ENCODE peak calls at places on chromosomes 16 and 17, in six cellular contexts. Q, E, Z, J, W and I are unnamed samples.

GRCh38 chr16:66895697-66895995 is 15.3 kb downstream of the PDP2 start:
- DNase-seq in E (no peak), Z (no peak), J (no peak), W (no peak), Q (no peak), I (no peak)

GRCh38 chr17:7856081-7856791 is 1.1 kb downstream of the NAA38 start:
- DNase-seq in Q (peak), E (no peak), Z (no peak), W (peak), J (peak), I (peak)

GRCh38 chr16:65702707-65703402 is 581.0 kb upstream of the CDH11 start:
- DNase-seq in J (no peak), W (no peak), Z (no peak), Q (no peak), E (no peak), I (no peak)

GRCh38 chr16:22763655-22764054 is 50.3 kb upstream of the HS3ST2 start:
- DNase-seq in W (no peak), E (no peak), Q (no peak), J (no peak), Z (no peak), I (no peak)

GRCh38 chr16:1261131-1261917 is 5.5 kb downstream of the TPSD1 start:
- DNase-seq in Z (no peak), J (no peak), Q (no peak), W (no peak), E (no peak), I (no peak)

GRCh38 chr16:67163164-67163902 is 1.2 kb upstream of the HSF4 start:
- DNase-seq in Q (peak), Z (peak), E (no peak), J (peak), W (peak), I (peak)

GRCh38 chr17:13562271-13562800 is 39.4 kb downstream of the HS3ST3A1 start:
- DNase-seq in Q (peak), E (no peak), Z (no peak), J (peak), W (no peak), I (peak)

GRCh38 chr16:53678756-53679334 is 24.8 kb downstream of the RPGRIP1L start:
- DNase-seq in J (no peak), Z (no peak), Q (no peak), W (no peak), E (no peak), I (peak)

GRCh38 chr16:67349172-67349571 is 22.6 kb downstream of the LRRC36 start:
- DNase-seq in W (no peak), J (peak), E (no peak), Z (no peak), Q (peak), I (no peak)

GRCh38 chr17:4082136-4082924 is 60.5 kb downstream of the ZZEF1 start:
- DNase-seq in J (no peak), Q (no peak), E (no peak), Z (no peak), W (no peak), I (no peak)

GRCh38 chr17:36149296-36149820 is 27.1 kb downstream of the TBC1D3B start:
- DNase-seq in W (no peak), J (peak), Q (peak), E (no peak), Z (peak), I (peak)

GRCh38 chr17:55402374-55402773 is 19.3 kb downstream of the MMD start:
- DNase-seq in Z (no peak), W (no peak), E (no peak), Q (peak), J (no peak), I (no peak)

GRCh38 chr17:66255112-66255511 is 25.9 kb upstream of the APOH start:
- DNase-seq in W (peak), Q (peak), E (peak), Z (no peak), J (peak), I (peak)

GRCh38 chr16:88453621-88454314 is 688 bp downstream of the ZFPM1 start:
- DNase-seq in E (peak), Z (no peak), Q (no peak), J (no peak), W (peak), I (peak)

GRCh38 chr17:75900691-75901533 is 3.8 kb downstream of the MRPL38 start:
- DNase-seq in E (no peak), Z (no peak), W (no peak), Q (no peak), J (no peak), I (no peak)

GRCh38 chr17:21024024-21024423 is 18.8 kb downstream of the USP22 start:
- DNase-seq in W (no peak), Q (peak), E (no peak), Z (no peak), J (no peak), I (no peak)

DNA sequence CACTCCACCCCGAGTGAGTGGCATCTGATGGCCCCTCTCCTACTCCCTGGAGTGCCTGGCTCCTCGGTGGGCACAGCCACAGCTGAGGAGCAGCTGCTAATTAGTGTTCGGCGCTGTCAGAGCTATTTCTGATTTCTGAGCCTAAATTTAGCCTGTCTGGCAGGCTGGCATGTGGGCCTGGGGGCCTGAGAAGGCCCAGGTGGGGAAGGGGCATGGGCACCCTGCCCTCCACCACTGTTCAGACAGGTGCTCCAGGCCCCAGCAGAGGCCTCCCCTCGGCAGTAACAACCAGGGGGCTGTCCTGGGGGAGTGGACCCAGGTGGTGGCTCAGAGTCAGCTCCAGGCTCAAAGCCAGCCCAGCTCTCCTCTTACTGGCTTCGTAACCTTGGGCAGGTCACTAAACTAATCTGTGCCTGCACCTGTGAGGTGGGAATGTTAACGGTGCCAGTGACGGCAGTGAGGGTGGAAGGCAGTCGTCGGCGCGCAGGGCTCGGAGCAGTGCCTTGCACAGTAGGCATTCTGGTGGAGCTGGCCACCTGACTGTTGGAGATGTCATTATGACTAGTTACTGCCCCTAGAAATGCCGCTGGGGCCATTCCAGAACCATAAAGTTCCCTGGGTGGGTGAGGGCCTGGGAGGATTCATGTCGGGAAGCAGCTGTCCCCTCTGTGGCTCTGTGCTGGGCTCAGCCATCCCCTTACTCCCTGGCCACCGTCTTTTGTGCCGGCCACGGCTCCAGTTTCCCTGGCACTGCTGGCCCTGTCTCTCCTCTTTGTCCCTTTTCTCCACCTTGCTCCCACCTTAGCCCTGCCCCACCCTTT is 6.6 kb downstream of the FMNL1 start:
- DNase-seq in W (no peak), J (no peak), Q (no peak), Z (no peak), E (no peak), I (no peak)
- H3K4me3 ChIP-seq in W (peak), J (no peak), Q (no peak), Z (no peak), E (peak), I (no peak)

GRCh38 chr16:30842971-30843370 is 50.9 kb downstream of the BCL7C start:
- DNase-seq in W (no peak), Q (no peak), E (no peak), J (no peak), Z (no peak), I (no peak)

GRCh38 chr16:30841332-30841731 is 52.5 kb downstream of the BCL7C start:
- DNase-seq in J (no peak), Q (no peak), W (no peak), Z (no peak), E (no peak), I (no peak)

GRCh38 chr16:30837904-30838303 is 50.9 kb upstream of the ZNF629 start:
- DNase-seq in W (no peak), Z (no peak), J (no peak), Q (no peak), E (no peak), I (no peak)

GRCh38 chr16:30839523-30840227 is 52.7 kb upstream of the ZNF629 start:
- DNase-seq in Q (no peak), W (peak), J (no peak), E (no peak), Z (no peak), I (no peak)

GRCh38 chr16:30838876-30839471 is 52.0 kb upstream of the ZNF629 start:
- DNase-seq in Z (no peak), W (no peak), J (no peak), E (no peak), Q (no peak), I (no peak)
- TF ChIP-seq CTCF in Z (no peak), W (no peak), J (no peak), E (no peak), Q (peak), I (no peak)

GRCh38 chr16:14309001-14309886 is 238.1 kb downstream of the MRTFB start:
- DNase-seq in Z (no peak), J (peak), Q (no peak), E (peak), W (no peak), I (no peak)
- H3K4me3 ChIP-seq in Z (no peak), J (peak), Q (no peak), E (peak), W (no peak), I (peak)

GRCh38 chr16:69910964-69911363 is 40.2 kb upstream of the CLEC18A start:
- DNase-seq in J (no peak), Q (no peak), W (no peak), Z (no peak), E (no peak), I (no peak)

GRCh38 chr16:69906838-69907301 is 44.3 kb upstream of the CLEC18A start:
- DNase-seq in Z (no peak), J (peak), W (no peak), E (no peak), Q (peak), I (peak)

GRCh38 chr16:69905171-69905555 is 46.0 kb upstream of the CLEC18A start:
- DNase-seq in J (no peak), Z (no peak), E (no peak), Q (no peak), W (no peak), I (no peak)

GRCh38 chr16:69909760-69910159 is 41.4 kb upstream of the CLEC18A start:
- DNase-seq in E (no peak), W (no peak), Q (no peak), J (no peak), Z (no peak), I (no peak)

DNA sequence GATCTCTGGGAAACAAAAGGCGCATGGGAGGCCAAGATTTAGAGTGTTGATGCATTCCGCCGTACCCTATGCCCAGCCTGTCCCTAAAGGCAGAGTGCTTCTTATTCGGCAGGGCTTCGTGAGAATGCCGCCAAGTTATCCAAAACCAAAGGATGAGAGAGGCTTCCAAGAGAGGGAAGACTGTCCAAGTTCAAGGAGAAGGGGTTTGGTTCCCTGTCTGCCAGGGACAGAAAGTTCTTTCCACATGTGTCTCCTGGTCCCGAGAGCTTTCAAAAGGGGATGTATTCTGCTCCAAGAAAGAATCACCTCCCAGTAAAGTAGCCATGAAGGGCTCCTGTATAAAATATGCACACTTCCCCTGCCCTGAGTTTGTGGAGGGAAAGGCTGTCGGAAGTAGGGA is 42.1 kb upstream of the CLEC18A start:
- DNase-seq in E (no peak), W (no peak), Z (no peak), J (no peak), Q (no peak), I (no peak)
- TF ChIP-seq CTCF in E (no peak), W (no peak), Z (no peak), J (no peak), Q (no peak), I (no peak)

GRCh38 chr16:11621539-11621919 is 34.8 kb upstream of the LITAF start:
- DNase-seq in Q (no peak), W (no peak), Z (no peak), E (peak), J (no peak), I (no peak)
- H3K4me3 ChIP-seq in Q (no peak), W (no peak), Z (no peak), E (peak), J (peak), I (no peak)